ENCODE peak calls at places on chromosomes 11 and 22, in six cellular contexts. One of them, this sample, is unnamed.

GRCh38 chr22:20551805-20552449 is 44.5 kb downstream of the MED15 start:
- DNase-seq in foreskin fibroblast: no peak
- DNase-seq in activated CD4-positive, alpha-beta T cell treated with anti-CD3 and anti-CD28 coated beads for 48 hours: peak
- DNase-seq in AG09319: no peak
- DNase-seq in mucosa of gallbladder: no peak
- DNase-seq in Kasumi-1: no peak
- DNase-seq in this sample: no peak

GRCh38 chr11:75432911-75433321 is at the start of gene KLHL35:
- DNase-seq in foreskin fibroblast: no peak
- DNase-seq in activated CD4-positive, alpha-beta T cell treated with anti-CD3 and anti-CD28 coated beads for 48 hours: no peak
- DNase-seq in AG09319: no peak
- DNase-seq in mucosa of gallbladder: no peak
- DNase-seq in Kasumi-1: no peak
- DNase-seq in this sample: no peak

GRCh38 chr11:61793084-61793828 is 545 bp downstream of the FEN1 start:
- DNase-seq in foreskin fibroblast: no peak
- DNase-seq in activated CD4-positive, alpha-beta T cell treated with anti-CD3 and anti-CD28 coated beads for 48 hours: peak
- DNase-seq in AG09319: no peak
- DNase-seq in mucosa of gallbladder: no peak
- DNase-seq in Kasumi-1: no peak
- DNase-seq in this sample: no peak

GRCh38 chr11:130454495-130455262 is 6.2 kb downstream of the ADAMTS15 start:
- DNase-seq in foreskin fibroblast: no peak
- DNase-seq in activated CD4-positive, alpha-beta T cell treated with anti-CD3 and anti-CD28 coated beads for 48 hours: no peak
- DNase-seq in AG09319: no peak
- DNase-seq in mucosa of gallbladder: no peak
- DNase-seq in Kasumi-1: no peak
- DNase-seq in this sample: peak

GRCh38 chr11:11909727-11910126 is 68.0 kb downstream of the USP47 start:
- DNase-seq in foreskin fibroblast: no peak
- DNase-seq in activated CD4-positive, alpha-beta T cell treated with anti-CD3 and anti-CD28 coated beads for 48 hours: no peak
- DNase-seq in AG09319: peak
- DNase-seq in mucosa of gallbladder: no peak
- DNase-seq in Kasumi-1: no peak
- DNase-seq in this sample: peak

GRCh38 chr11:9600651-9601040 is 27.2 kb downstream of the WEE1 start:
- DNase-seq in foreskin fibroblast: no peak
- DNase-seq in activated CD4-positive, alpha-beta T cell treated with anti-CD3 and anti-CD28 coated beads for 48 hours: peak
- DNase-seq in AG09319: no peak
- DNase-seq in mucosa of gallbladder: no peak
- DNase-seq in Kasumi-1: no peak
- DNase-seq in this sample: no peak

GRCh38 chr22:42283288-42284229 is 13.1 kb upstream of the TCF20 start:
- DNase-seq in foreskin fibroblast: peak
- DNase-seq in activated CD4-positive, alpha-beta T cell treated with anti-CD3 and anti-CD28 coated beads for 48 hours: peak
- DNase-seq in AG09319: no peak
- DNase-seq in mucosa of gallbladder: no peak
- DNase-seq in Kasumi-1: no peak
- DNase-seq in this sample: no peak

GRCh38 chr22:41445171-41446056 is 1.2 kb downstream of the TOB2 start:
- DNase-seq in foreskin fibroblast: no peak
- DNase-seq in activated CD4-positive, alpha-beta T cell treated with anti-CD3 and anti-CD28 coated beads for 48 hours: peak
- DNase-seq in AG09319: no peak
- DNase-seq in mucosa of gallbladder: no peak
- DNase-seq in Kasumi-1: peak
- DNase-seq in this sample: peak

GRCh38 chr11:34419158-34419557 is 19.6 kb upstream of the CAT start:
- DNase-seq in foreskin fibroblast: no peak
- DNase-seq in activated CD4-positive, alpha-beta T cell treated with anti-CD3 and anti-CD28 coated beads for 48 hours: no peak
- DNase-seq in AG09319: no peak
- DNase-seq in mucosa of gallbladder: no peak
- DNase-seq in Kasumi-1: no peak
- DNase-seq in this sample: no peak